ENCODE peak calls at places on chromosomes 1 and 21, in six cellular contexts. S, V, I, D, R and N are unnamed samples.

GRCh38 chr1:109787211-109787844 is 23.6 kb upstream of the EPS8L3 start:
- DNase-seq in S (peak; percentile 78), V (no peak), I (no peak), D (no peak), R (peak; percentile 25), N (peak; percentile 90)

GRCh38 chr1:31798433-31799195 is 17.2 kb downstream of the SPOCD1 start:
- DNase-seq in S (peak; percentile 89), V (no peak), I (peak; percentile 85), D (no peak), R (no peak), N (peak; percentile 87)

GRCh38 chr1:179938752-179939151 is 15.9 kb upstream of the CEP350 start:
- DNase-seq in S (no peak), V (no peak), I (peak; percentile 82), D (no peak), R (no peak), N (peak; percentile 20)

GRCh38 chr1:66571789-66572188 is 37.8 kb downstream of the SGIP1 start:
- DNase-seq in S (peak; percentile 59), V (no peak), I (peak; percentile 64), D (no peak), R (no peak), N (peak; percentile 74)

GRCh38 chr1:112298558-112298957 is 97.5 kb upstream of the CTTNBP2NL start:
- DNase-seq in S (peak; percentile 58), V (peak; percentile 26), I (peak; percentile 55), D (peak; percentile 80), R (peak; percentile 58), N (peak; percentile 73)

GRCh38 chr1:157247005-157247763 is 109.0 kb upstream of the ETV3 start:
- DNase-seq in S (no peak), V (no peak), I (no peak), D (no peak), R (no peak), N (no peak)

GRCh38 chr1:66231162-66232077 is 302.5 kb upstream of the SGIP1 start:
- DNase-seq in S (peak; percentile 55), V (no peak), I (peak; percentile 57), D (no peak), R (no peak), N (peak; percentile 91)

GRCh38 chr1:240282061-240282830 is 190.6 kb downstream of the FMN2 start:
- DNase-seq in S (no peak), V (no peak), I (no peak), D (no peak), R (peak; percentile 60), N (peak; percentile 44)

GRCh38 chr1:180182721-180183311 is 28.1 kb downstream of the QSOX1 start:
- DNase-seq in S (no peak), V (no peak), I (no peak), D (no peak), R (no peak), N (no peak)

GRCh38 chr1:119547306-119547705 is 40.3 kb downstream of the HSD3B1 start:
- DNase-seq in S (no peak), V (no peak), I (no peak), D (no peak), R (no peak), N (no peak)
- H3K9ac ChIP-seq in S (no peak overlapping the region), V (no peak overlapping the region), I (no peak overlapping the region), D (no peak overlapping the region), R (no peak overlapping the region), N (no peak overlapping the region)

DNA sequence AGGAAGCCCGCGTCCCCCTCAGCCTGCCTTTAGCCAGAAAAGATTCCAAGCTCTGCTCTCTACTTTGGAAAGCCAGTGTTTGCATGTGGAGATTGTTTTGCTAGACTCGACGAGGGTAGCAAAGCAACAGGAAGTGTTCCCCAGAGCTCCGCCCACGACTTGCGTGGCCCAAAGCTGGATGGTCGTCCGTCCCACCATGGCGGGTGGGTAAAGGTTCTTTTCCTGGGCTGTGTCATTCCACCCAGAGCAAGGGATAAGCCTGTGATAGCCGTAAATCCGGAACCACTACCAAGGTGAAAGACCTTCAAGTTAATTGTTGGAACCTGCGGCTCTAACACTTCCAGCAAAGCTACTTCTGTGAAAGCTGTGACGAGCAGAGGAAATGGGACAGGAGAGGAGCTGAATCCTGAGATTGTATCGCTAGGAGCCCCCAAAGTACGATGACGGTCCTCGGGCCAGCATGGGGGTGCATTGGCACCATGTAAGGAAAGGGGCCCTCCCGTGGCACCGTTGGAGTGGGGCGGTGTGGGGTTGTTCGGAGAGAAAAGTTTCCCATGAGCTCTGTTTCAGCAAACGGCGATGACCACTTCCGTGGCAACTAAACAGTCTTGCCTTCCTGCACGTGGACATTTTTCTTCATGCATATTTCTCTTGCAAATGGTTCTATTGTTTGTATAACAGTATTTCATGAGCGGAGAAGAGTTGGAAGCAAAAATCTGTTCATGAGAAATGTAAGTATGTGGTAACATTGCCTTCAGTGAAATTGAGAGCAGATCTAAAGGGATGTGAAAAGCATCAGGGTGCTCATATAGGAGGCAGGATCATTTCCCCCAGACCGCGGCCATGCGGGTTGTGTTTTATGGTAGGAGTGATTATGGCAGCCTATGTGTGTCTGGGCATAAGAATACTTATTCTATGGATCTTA is 8.3 kb downstream of the MX2 start:
- DNase-seq in S (no peak), V (no peak), I (no peak), D (no peak), R (no peak), N (no peak)
- H3K4me1 ChIP-seq in S (no peaks in the 10 kb centered on the region), V (no peaks in the 10 kb centered on the region), I (peaks cover 34% of the 10 kb centered on the region), D (peaks cover 4% of the 10 kb centered on the region), R (no peaks in the 10 kb centered on the region), N (peaks cover 15% of the 10 kb centered on the region)

GRCh38 chr21:36627242-36627641 is 71.7 kb upstream of the SIM2 start:
- DNase-seq in S (peak; percentile 33), V (no peak), I (peak; percentile 19), D (no peak), R (no peak), N (peak; percentile 96)
- H3K9ac ChIP-seq in S (no peak overlapping the region), V (no peak overlapping the region), I (no peak overlapping the region), D (no peak overlapping the region), R (no peak overlapping the region), N (peak overlapping the region; percentile 69)

GRCh38 chr1:54291276-54292014 is 91.5 kb downstream of the MRPL37 start:
- DNase-seq in S (no peak), V (no peak), I (no peak), D (no peak), R (no peak), N (no peak)
- H3K4me1 ChIP-seq in S (peaks cover 13% of the 10 kb centered on the region), V (peaks cover 19% of the 10 kb centered on the region), I (peaks cover 45% of the 10 kb centered on the region), D (peaks cover 52% of the 10 kb centered on the region), R (peaks cover 31% of the 10 kb centered on the region), N (no peaks in the 10 kb centered on the region)